ENCODE peak calls at places on chromosome 1, in seven cellular contexts. T is activated B cell treated with CpG ODN at 0.5 μM for 24 hours; Q is HFF-Myc; G is neural crest cell; W is cardiac muscle cell; A is CD8-positive, alpha-beta T cell; V is OCI-LY7. M is an unnamed sample.

GRCh38 chr1:21624577-21625389 is 44.4 kb downstream of the RAP1GAP start:
- DNase-seq in T (no peak), Q (peak; percentile 21), G (no peak), W (peak; percentile 17), A (no peak), V (no peak), M (no peak)

GRCh38 chr1:202710070-202711025 is at the start of gene SYT2:
- DNase-seq in T (no peak), Q (no peak), G (peak; percentile 57), W (peak; percentile 42), A (no peak), V (no peak), M (peak; percentile 79)

GRCh38 chr1:157920748-157921147 is 72.7 kb upstream of the KIRREL1 start:
- DNase-seq in T (no peak), Q (no peak), G (no peak), W (no peak), A (no peak), V (no peak), M (no peak)

GRCh38 chr1:87706198-87706597 is 377.5 kb downstream of the LMO4 start:
- DNase-seq in T (no peak), Q (no peak), G (no peak), W (no peak), A (no peak), V (no peak), M (no peak)

GRCh38 chr1:163399976-163400375 is 78.2 kb downstream of the NUF2 start:
- DNase-seq in T (no peak), Q (no peak), G (no peak), W (no peak), A (no peak), V (no peak), M (no peak)

GRCh38 chr1:145927916-145928647 is 798 bp upstream of the RBM8A start:
- DNase-seq in T (no peak), Q (no peak), G (no peak), W (no peak), A (no peak), V (peak; percentile 38), M (no peak)

GRCh38 chr1:168470821-168471473 is 72.8 kb downstream of the XCL2 start:
- DNase-seq in T (no peak), Q (peak; percentile 92), G (no peak), W (peak; percentile 89), A (no peak), V (no peak), M (no peak)

GRCh38 chr1:2640626-2641025 is 7.8 kb upstream of the MMEL1 start:
- DNase-seq in T (no peak), Q (no peak), G (no peak), W (no peak), A (no peak), V (no peak), M (no peak)

GRCh38 chr1:4696753-4697152 is 42.3 kb downstream of the AJAP1 start:
- DNase-seq in T (no peak), Q (no peak), G (no peak), W (no peak), A (no peak), V (no peak), M (no peak)

GRCh38 chr1:188425687-188426086 is 1596.9 kb downstream of the PLA2G4A start:
- DNase-seq in T (no peak), Q (no peak), G (no peak), W (peak; percentile 12), A (no peak), V (no peak), M (no peak)

GRCh38 chr1:40265298-40265697 is 7.3 kb downstream of the ZMPSTE24 start:
- DNase-seq in T (no peak), Q (no peak), G (no peak), W (no peak), A (no peak), V (no peak), M (no peak)

GRCh38 chr1:37042506-37042905 is 8.2 kb upstream of the GRIK3 start:
- DNase-seq in T (no peak), Q (no peak), G (no peak), W (no peak), A (no peak), V (no peak), M (no peak)

GRCh38 chr1:36759355-36759754 is 275.0 kb downstream of the GRIK3 start:
- DNase-seq in T (no peak), Q (no peak), G (no peak), W (no peak), A (no peak), V (no peak), M (no peak)

GRCh38 chr1:109931189-109931672 is 20.6 kb downstream of the CSF1 start:
- DNase-seq in T (no peak), Q (no peak), G (peak; percentile 91), W (peak; percentile 91), A (no peak), V (no peak), M (peak; percentile 81)

GRCh38 chr1:208093754-208094719 is 150.1 kb downstream of the PLXNA2 start:
- DNase-seq in T (no peak), Q (no peak), G (peak; percentile 72), W (peak; percentile 68), A (peak; percentile 65), V (peak; percentile 42), M (peak; percentile 41)

GRCh38 chr1:191490303-191490702 is 668.0 kb upstream of the RGS18 start:
- DNase-seq in T (no peak), Q (no peak), G (no peak), W (no peak), A (no peak), V (no peak), M (no peak)

GRCh38 chr1:234206651-234207284 is 166.5 kb upstream of the COA6 start:
- DNase-seq in T (no peak), Q (peak; percentile 59), G (no peak), W (peak; percentile 74), A (no peak), V (no peak), M (no peak)

GRCh38 chr1:173444757-173445156 is 32.4 kb upstream of the PRDX6 start:
- DNase-seq in T (no peak), Q (no peak), G (no peak), W (no peak), A (no peak), V (peak; percentile 30), M (no peak)

GRCh38 chr1:110210604-110211502 is 739 bp downstream of the KCNC4 start:
- DNase-seq in T (peak; percentile 57), Q (no peak), G (peak; percentile 37), W (peak; percentile 41), A (peak; percentile 52), V (peak; percentile 58), M (peak; percentile 25)

GRCh38 chr1:117058810-117059209 is 1.3 kb upstream of the TTF2 start:
- DNase-seq in T (no peak), Q (no peak), G (no peak), W (no peak), A (no peak), V (peak; percentile 25), M (no peak)

GRCh38 chr1:117061986-117062415 is 1.9 kb downstream of the TTF2 start:
- DNase-seq in T (no peak), Q (no peak), G (no peak), W (peak; percentile 82), A (no peak), V (no peak), M (no peak)

GRCh38 chr1:117060441-117061317 is 553 bp downstream of the TTF2 start:
- DNase-seq in T (no peak), Q (no peak), G (no peak), W (peak; percentile 52), A (no peak), V (peak; percentile 34), M (peak; percentile 21)

GRCh38 chr1:117059334-117059677 is 820 bp upstream of the TTF2 start:
- DNase-seq in T (peak; percentile 54), Q (no peak), G (no peak), W (no peak), A (peak; percentile 72), V (peak; percentile 85), M (peak; percentile 25)

GRCh38 chr1:117059678-117060440 is at the start of gene TTF2:
- DNase-seq in T (peak; percentile 80), Q (peak; percentile 98), G (peak; percentile 88), W (peak; percentile 99), A (peak; percentile 93), V (peak; percentile 99), M (peak; percentile 92)
- TF ChIP-seq CTCF in T (no peak), Q (peak; percentile 31), G (peak; percentile 40), W (peak; percentile 19), A (no peak), V (peak; percentile 21), M (peak; percentile 25)

GRCh38 chr1:165124772-165125171 is 231.7 kb downstream of the LMX1A start:
- DNase-seq in T (no peak), Q (no peak), G (no peak), W (no peak), A (no peak), V (no peak), M (no peak)

GRCh38 chr1:165134431-165134830 is 222.1 kb downstream of the LMX1A start:
- DNase-seq in T (no peak), Q (no peak), G (no peak), W (no peak), A (no peak), V (no peak), M (no peak)

GRCh38 chr1:165129568-165130164 is 226.8 kb downstream of the LMX1A start:
- DNase-seq in T (no peak), Q (no peak), G (peak; percentile 72), W (peak; percentile 59), A (peak; percentile 18), V (peak; percentile 43), M (peak; percentile 74)
- TF ChIP-seq CTCF in T (no peak), Q (peak; percentile 67), G (peak; percentile 72), W (peak; percentile 72), A (no peak), V (peak; percentile 77), M (peak; percentile 83)

DNA sequence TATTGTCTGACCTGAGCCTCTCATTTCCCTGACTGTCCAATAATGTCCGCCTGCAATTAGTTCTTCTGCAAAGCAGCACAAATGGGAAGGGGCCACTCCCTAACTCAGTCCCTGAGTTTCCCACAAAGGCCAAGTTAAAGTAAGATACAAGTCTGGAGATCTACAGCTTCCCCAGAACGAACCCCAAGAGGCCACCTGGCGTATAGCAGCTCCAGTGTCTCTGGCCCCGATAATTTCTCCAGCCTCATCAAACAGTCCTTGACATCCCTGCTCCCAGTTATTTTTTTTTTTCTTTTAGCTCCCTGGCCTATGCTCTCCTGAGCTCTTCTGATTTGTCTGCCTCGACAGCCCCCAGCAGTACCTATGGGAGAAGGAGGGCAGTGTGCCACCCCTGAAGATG is 8.1 kb upstream of the ACKR1 start:
- DNase-seq in T (no peak), Q (no peak), G (no peak), W (no peak), A (no peak), V (no peak), M (no peak)
- TF ChIP-seq CTCF in T (no peak), Q (no peak), G (peak; percentile 35), W (peak; percentile 26), A (no peak), V (peak; percentile 54), M (peak; percentile 48)

GRCh38 chr1:75964760-75965408 is 32.7 kb upstream of the ASB17 start:
- DNase-seq in T (no peak), Q (no peak), G (no peak), W (no peak), A (no peak), V (no peak), M (no peak)
- TF ChIP-seq CTCF in T (no peak), Q (no peak), G (no peak), W (no peak), A (no peak), V (no peak), M (no peak)

DNA sequence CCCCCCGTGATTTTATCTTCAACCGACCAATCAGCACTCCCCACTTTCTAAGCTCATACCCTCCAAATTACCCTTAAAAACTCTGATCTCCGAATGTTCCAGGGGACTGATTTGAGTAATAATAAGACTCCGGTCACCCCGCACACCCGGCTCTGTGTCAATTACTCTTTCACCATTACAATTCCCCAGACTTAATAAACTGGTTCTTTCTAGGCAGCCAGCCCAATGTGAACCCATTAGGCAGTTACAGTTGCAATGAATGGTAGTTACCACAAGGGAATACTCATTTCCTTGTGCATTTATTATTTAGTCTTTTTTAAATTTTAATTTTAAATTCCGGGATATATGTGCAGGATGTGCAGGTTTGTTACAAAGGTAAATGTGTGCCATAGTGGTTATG is 177.9 kb downstream of the HFM1 start:
- DNase-seq in T (no peak), Q (no peak), G (no peak), W (no peak), A (no peak), V (no peak), M (no peak)
- TF ChIP-seq CTCF in T (no peak), Q (no peak), G (peak; percentile 49), W (no peak), A (no peak), V (no peak), M (no peak)

M was measured in progenitor cell of endocrine pancreas.